ENCODE peak calls at places on chromosomes 16 and 17, in four cellular contexts. C is uterus, L is GM06990, U is mesendoderm. Q is an unnamed sample.
A peak's percentile ranks its signal among the peaks of the same experiment; 100 is the strongest.

GRCh38 chr17:28272166-28272565 is 46.8 kb upstream of the TMEM97 start:
- DNase-seq in C (no peak), L (no peak), U (no peak), Q (no peak)

GRCh38 chr17:33112763-33113162 is 121.1 kb downstream of the SPACA3 start:
- DNase-seq in U (peak; percentile 44), L (no peak), C (no peak), Q (no peak)

GRCh38 chr16:14423344-14423743 is 206.7 kb downstream of the PARN start:
- DNase-seq in U (no peak), C (no peak), L (no peak), Q (no peak)

GRCh38 chr17:3972931-3973330 is 8.7 kb upstream of the ATP2A3 start:
- DNase-seq in U (no peak), C (no peak), L (no peak), Q (no peak)

GRCh38 chr17:66337866-66338472 is 35.6 kb downstream of the PRKCA start:
- DNase-seq in L (no peak), C (no peak), U (no peak), Q (no peak)

GRCh38 chr17:50106393-50107131 is 11.4 kb downstream of the PDK2 start:
- DNase-seq in L (no peak), C (no peak), U (no peak), Q (no peak)

GRCh38 chr16:30934827-30935557 is 11.6 kb downstream of the FBXL19 start:
- DNase-seq in U (peak; percentile 87), L (no peak), C (no peak), Q (no peak)

GRCh38 chr17:44309472-44309871 is 1.1 kb downstream of the RUNDC3A start:
- DNase-seq in U (peak; percentile 34), L (no peak), C (no peak), Q (no peak)

GRCh38 chr16:87657621-87658192 is 55.4 kb downstream of the JPH3 start:
- DNase-seq in C (no peak), L (no peak), U (peak; percentile 77), Q (no peak)

GRCh38 chr17:50264263-50265113 is 9.8 kb upstream of the TMEM92 start:
- DNase-seq in L (no peak), U (no peak), C (peak; percentile 72), Q (peak; percentile 6)

GRCh38 chr16:71628810-71629209 is 2.8 kb downstream of the MARVELD3 start:
- DNase-seq in C (no peak), U (peak; percentile 63), L (no peak), Q (no peak)

GRCh38 chr16:3036726-3037315 is at the start of gene BICDL2:
- DNase-seq in C (no peak), U (no peak), L (no peak), Q (no peak)

GRCh38 chr16:11396241-11397048 is 51.2 kb downstream of the RMI2 start:
- DNase-seq in C (peak; percentile 80), U (peak; percentile 78), L (peak; percentile 43), Q (peak; percentile 89)

GRCh38 chr17:62703269-62703775 is 75.9 kb downstream of the MRC2 start:
- DNase-seq in L (no peak), C (peak; percentile 33), U (no peak), Q (no peak)

GRCh38 chr16:81210807-81211206 is 27.7 kb upstream of the BCO1 start:
- DNase-seq in U (no peak), L (no peak), C (no peak), Q (no peak)

GRCh38 chr16:77789646-77790370 is 1.4 kb downstream of the VAT1L start:
- DNase-seq in L (no peak), U (peak; percentile 11), C (no peak), Q (no peak)

GRCh38 chr17:20992987-20993862 is 49.6 kb downstream of the USP22 start:
- DNase-seq in U (peak; percentile 93), L (no peak), C (peak; percentile 77), Q (peak; percentile 89)

GRCh38 chr16:89581861-89582563 is 6.5 kb downstream of the CPNE7 start:
- DNase-seq in L (no peak), C (no peak), U (no peak), Q (no peak)

GRCh38 chr16:85027349-85027967 is at the start of gene KIAA0513:
- DNase-seq in L (peak; percentile 94), U (peak; percentile 93), C (peak; percentile 94), Q (peak; percentile 99)

GRCh38 chr17:32610027-32610650 is 123.3 kb downstream of the CDK5R1 start:
- DNase-seq in L (no peak), U (peak; percentile 19), C (no peak), Q (no peak)

GRCh38 chr17:78924481-78925151 is 571 bp downstream of the TIMP2 start:
- DNase-seq in U (peak; percentile 82), L (no peak), C (peak; percentile 53), Q (peak; percentile 67)

GRCh38 chr17:17890773-17891759 is 54.3 kb upstream of the SREBF1 start:
- DNase-seq in L (no peak), U (peak; percentile 89), C (no peak), Q (peak; percentile 73)

GRCh38 chr17:64178011-64178825 is 48.3 kb upstream of the ERN1 start:
- DNase-seq in L (no peak), C (no peak), U (no peak), Q (no peak)

GRCh38 chr17:15981646-15982580 is 17.6 kb downstream of the ZSWIM7 start:
- DNase-seq in L (no peak), C (no peak), U (peak; percentile 19), Q (no peak)

GRCh38 chr16:89476811-89477261 is 13.5 kb downstream of the ANKRD11 start:
- DNase-seq in U (no peak), L (peak; percentile 64), C (no peak), Q (peak; percentile 67)

GRCh38 chr16:56551796-56552738 is 12.8 kb upstream of the MT4 start:
- DNase-seq in L (no peak), U (no peak), C (no peak), Q (no peak)

GRCh38 chr16:81551141-81551808 is 106.7 kb downstream of the CMIP start:
- DNase-seq in L (no peak), C (no peak), U (peak; percentile 67), Q (peak; percentile 34)